ENCODE peak calls at places on chromosomes 6 and 20, in five cellular contexts. K is upper lobe of left lung, T is GM12878, P is K562, Q is HepG2. R is an unnamed sample.

GRCh38 chr6:152566040-152566875 is 70.9 kb downstream of the SYNE1 start:
- ATAC-seq in K (no peak), T (peak), P (no peak), Q (no peak), R (no peak)

GRCh38 chr20:2314759-2315439 is 19.1 kb downstream of the TGM3 start:
- ATAC-seq in K (peak), T (no peak), P (peak), Q (peak), R (peak)

GRCh38 chr20:22584922-22585785 is 782 bp upstream of the FOXA2 start:
- ATAC-seq in K (peak), T (no peak), P (peak), Q (peak), R (no peak)

GRCh38 chr6:10535198-10535597 is 14.0 kb downstream of the GCNT2 start:
- ATAC-seq in K (peak), T (peak), P (no peak), Q (no peak), R (no peak)

GRCh38 chr6:144339859-144340452 is 54.8 kb downstream of the UTRN start:
- ATAC-seq in K (no peak), T (no peak), P (no peak), Q (no peak), R (no peak)

GRCh38 chr6:140401666-140402255 is 1027.3 kb upstream of the CITED2 start:
- ATAC-seq in K (no peak), T (no peak), P (no peak), Q (no peak), R (no peak)

GRCh38 chr6:29955783-29956182 is 13.5 kb downstream of the HLA-A start:
- ATAC-seq in K (no peak), T (no peak), P (no peak), Q (no peak), R (no peak)

GRCh38 chr6:157059781-157060180 is 263.5 kb downstream of the TMEM242 start:
- ATAC-seq in K (peak), T (no peak), P (no peak), Q (no peak), R (no peak)

GRCh38 chr6:13372688-13373487 is 44.6 kb upstream of the TBC1D7 start:
- ATAC-seq in K (no peak), T (no peak), P (no peak), Q (no peak), R (no peak)

GRCh38 chr6:17519120-17519519 is 81.0 kb upstream of the FAM8A1 start:
- ATAC-seq in K (no peak), T (no peak), P (peak), Q (no peak), R (no peak)

GRCh38 chr6:150328744-150329400 is 39.9 kb upstream of the IYD start:
- ATAC-seq in K (no peak), T (no peak), P (no peak), Q (no peak), R (no peak)

GRCh38 chr6:45901777-45902650 is 113.6 kb downstream of the CLIC5 start:
- ATAC-seq in K (no peak), T (no peak), P (no peak), Q (no peak), R (no peak)

GRCh38 chr20:41577129-41578009 is 40.8 kb downstream of the CHD6 start:
- ATAC-seq in K (no peak), T (peak), P (peak), Q (peak), R (no peak)

GRCh38 chr20:14830899-14831298 is 493.5 kb upstream of the FLRT3 start:
- ATAC-seq in K (no peak), T (peak), P (no peak), Q (no peak), R (no peak)

GRCh38 chr6:145727817-145728388 is 7.4 kb downstream of the EPM2A start:
- ATAC-seq in K (no peak), T (no peak), P (no peak), Q (no peak), R (no peak)

GRCh38 chr6:55212147-55212546 is 37.8 kb downstream of the HCRTR2 start:
- ATAC-seq in K (no peak), T (no peak), P (no peak), Q (no peak), R (no peak)

GRCh38 chr6:130981409-130981808 is 81.6 kb downstream of the EPB41L2 start:
- ATAC-seq in K (peak), T (no peak), P (peak), Q (no peak), R (peak)

GRCh38 chr6:90484392-90484791 is 102.5 kb downstream of the MAP3K7 start:
- ATAC-seq in K (no peak), T (no peak), P (no peak), Q (no peak), R (no peak)

GRCh38 chr20:3786665-3787639 is at the start of gene CENPB:
- ATAC-seq in K (peak), T (peak), P (peak), Q (peak), R (peak)

GRCh38 chr6:28771401-28772267 is 152.2 kb downstream of the TRIM27 start:
- ATAC-seq in K (no peak), T (no peak), P (peak), Q (no peak), R (no peak)

GRCh38 chr6:55014321-55015088 is 159.8 kb upstream of the HCRTR2 start:
- ATAC-seq in K (no peak), T (no peak), P (no peak), Q (no peak), R (no peak)

GRCh38 chr6:161257778-161258457 is 15.9 kb downstream of the AGPAT4 start:
- ATAC-seq in K (peak), T (no peak), P (no peak), Q (no peak), R (peak)
- TF ChIP-seq EP300 in K (no peak), T (no peak), P (no peak), Q (no peak), R (no peak)

GRCh38 chr20:47335251-47336012 is 21.1 kb downstream of the ZMYND8 start:
- ATAC-seq in K (no peak), T (no peak), P (no peak), Q (no peak), R (no peak)
- TF ChIP-seq POLR2AphosphoS5 in K (no peak), T (no peak), P (no peak), Q (peak), R (no peak)

DNA sequence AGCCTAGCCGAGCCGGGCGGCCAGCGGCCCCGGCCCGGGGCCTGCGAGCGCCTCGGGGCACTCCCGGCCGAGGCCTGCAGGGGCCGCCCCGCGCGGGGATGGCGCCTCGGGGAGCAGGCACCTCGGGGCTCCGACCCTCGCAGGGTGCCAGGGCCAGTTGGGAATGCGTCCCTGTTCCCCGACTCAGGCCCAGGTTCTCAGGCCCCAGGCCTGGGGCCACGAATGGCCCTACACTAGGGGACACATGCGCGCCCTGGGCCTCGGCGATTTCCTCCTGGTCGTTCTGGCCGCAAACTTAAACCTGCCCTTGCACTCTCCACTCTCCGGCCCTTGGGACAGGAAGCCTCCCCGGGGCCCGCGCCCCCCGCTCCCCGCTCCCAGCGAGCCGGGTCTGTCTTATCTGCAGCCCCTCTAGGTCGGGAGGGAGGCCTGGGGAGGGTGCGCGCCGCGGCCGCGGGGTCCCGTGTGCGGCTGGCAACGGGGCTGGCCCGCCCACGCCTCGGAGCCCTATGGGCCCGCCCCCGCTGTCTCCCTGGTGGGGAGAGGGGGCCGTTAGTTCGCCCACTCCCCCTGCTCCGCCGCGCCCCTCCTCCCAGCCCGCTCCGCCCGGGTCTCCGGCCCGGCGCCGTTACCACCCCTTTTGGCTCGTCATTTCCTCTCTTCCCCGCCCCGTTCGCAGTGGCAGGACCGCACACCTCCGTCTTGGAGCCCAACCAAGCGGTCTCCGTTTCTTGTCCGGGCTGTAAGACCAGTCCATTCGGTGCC is 611 bp downstream of the NFYA start:
- ATAC-seq in K (peak), T (peak), P (peak), Q (peak), R (no peak)
- TF ChIP-seq EP300 in K (no peak), T (no peak), P (peak), Q (peak), R (no peak)

GRCh38 chr6:110609101-110609500 is 132.7 kb upstream of the SLC22A16 start:
- ATAC-seq in K (no peak), T (no peak), P (no peak), Q (no peak), R (no peak)

GRCh38 chr6:110608151-110608550 is 131.7 kb upstream of the SLC22A16 start:
- ATAC-seq in K (no peak), T (no peak), P (no peak), Q (no peak), R (no peak)

GRCh38 chr6:110606151-110606550 is 129.7 kb upstream of the SLC22A16 start:
- ATAC-seq in K (no peak), T (no peak), P (no peak), Q (no peak), R (no peak)
- TF ChIP-seq POLR2AphosphoS5 in K (no peak), T (no peak), P (no peak), Q (no peak), R (no peak)

DNA sequence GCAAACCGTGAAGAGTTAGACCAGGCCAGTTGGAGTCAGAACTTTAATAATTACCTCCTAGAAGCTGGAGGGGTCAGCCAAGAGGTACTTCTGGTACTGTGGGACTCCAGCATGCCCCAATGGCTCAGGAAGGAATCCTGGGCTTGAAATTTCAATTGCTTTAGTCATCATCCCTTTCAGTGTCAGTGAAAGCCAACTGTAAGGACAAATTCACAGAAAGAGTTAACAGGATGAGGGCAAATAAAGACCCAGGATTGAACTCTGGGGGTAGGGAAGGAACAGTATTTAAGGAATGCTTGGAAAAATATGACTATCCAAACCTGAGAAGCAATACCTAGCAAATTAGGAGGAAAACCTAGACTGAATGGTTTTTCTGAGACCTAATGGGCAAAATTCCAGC is 735.1 kb upstream of the MARCKS start:
- ATAC-seq in K (no peak), T (no peak), P (no peak), Q (no peak), R (no peak)
- TF ChIP-seq EP300 in K (no peak), T (no peak), P (no peak), Q (no peak), R (no peak)

R was measured in gastroesophageal sphincter.